ENCODE peak calls at places on chromosome 7, in seven cellular contexts. O, V, B, M, Y, T and G are unnamed samples. For H3K9me3 and H3K4me1, the result is how much of the 10 kb centered on the place peaks cover.

GRCh38 chr7:47535033-47535703 is 46.7 kb downstream of the TNS3 start:
- DNase-seq in V (no peak), B (no peak), Y (no peak), M (no peak), T (no peak), O (no peak), G (peak)

GRCh38 chr7:90119178-90119971 is 34.9 kb upstream of the STEAP1 start:
- DNase-seq in V (peak), Y (peak), O (peak), M (no peak), T (no peak), B (peak), G (peak)

GRCh38 chr7:28573751-28574295 is 161.5 kb downstream of the CREB5 start:
- DNase-seq in O (no peak), V (no peak), M (no peak), T (no peak), Y (peak), B (no peak), G (no peak)

GRCh38 chr7:30466266-30466665 is 12.3 kb downstream of the NOD1 start:
- DNase-seq in O (no peak), B (peak), V (no peak), Y (no peak), M (no peak), T (no peak), G (no peak)

GRCh38 chr7:135936497-135937217 is 40.5 kb downstream of the MTPN start:
- DNase-seq in Y (no peak), V (no peak), T (no peak), B (no peak), M (no peak), O (no peak), G (no peak)

GRCh38 chr7:103524042-103524907 is 78.3 kb upstream of the SLC26A5 start:
- DNase-seq in O (no peak), Y (peak), V (no peak), T (no peak), M (no peak), B (no peak), G (no peak)

GRCh38 chr7:12054830-12055229 is 156.3 kb upstream of the TMEM106B start:
- DNase-seq in B (no peak), Y (no peak), T (no peak), V (no peak), M (no peak), O (no peak), G (no peak)

GRCh38 chr7:102860351-102860811 is 52.4 kb upstream of the LRRC17 start:
- DNase-seq in Y (peak), B (no peak), M (no peak), T (no peak), V (no peak), O (no peak), G (no peak)

GRCh38 chr7:24668922-24669635 is 88.2 kb downstream of the GSDME start:
- DNase-seq in B (no peak), Y (peak), V (no peak), O (no peak), M (no peak), T (no peak), G (no peak)

GRCh38 chr7:128170461-128170860 is 70.6 kb upstream of the LEP start:
- DNase-seq in O (no peak), B (no peak), V (no peak), M (no peak), Y (no peak), T (no peak), G (no peak)

GRCh38 chr7:128166603-128167315 is 74.3 kb upstream of the LEP start:
- DNase-seq in T (no peak), Y (peak), B (no peak), M (no peak), V (no peak), O (no peak), G (no peak)

GRCh38 chr7:128167316-128167691 is 73.8 kb upstream of the LEP start:
- DNase-seq in O (no peak), Y (peak), T (no peak), M (no peak), B (no peak), V (no peak), G (no peak)

GRCh38 chr7:128167791-128168666 is 73.0 kb upstream of the LEP start:
- DNase-seq in O (no peak), Y (no peak), M (no peak), T (no peak), V (no peak), B (no peak), G (no peak)

GRCh38 chr7:128168667-128169210 is 72.3 kb upstream of the LEP start:
- DNase-seq in Y (peak), O (peak), M (no peak), V (peak), B (no peak), T (no peak), G (no peak)
- H3K4me3 ChIP-seq in Y (no peak), O (no peak), M (no peak), V (peak), B (no peak), T (no peak), G (no peak)

GRCh38 chr7:35729061-35729783 is 34.3 kb upstream of the HERPUD2 start:
- DNase-seq in V (no peak), B (no peak), T (no peak), M (no peak), O (no peak), Y (no peak), G (no peak)

GRCh38 chr7:35728412-35729060 is 33.6 kb upstream of the HERPUD2 start:
- DNase-seq in T (no peak), Y (no peak), O (no peak), B (no peak), V (no peak), M (no peak), G (no peak)

GRCh38 chr7:35726654-35727053 is 31.7 kb upstream of the HERPUD2 start:
- DNase-seq in B (no peak), V (no peak), O (no peak), Y (no peak), M (no peak), T (no peak), G (no peak)

GRCh38 chr7:35725280-35725680 is 30.3 kb upstream of the HERPUD2 start:
- DNase-seq in T (no peak), O (no peak), V (no peak), B (no peak), M (no peak), Y (no peak), G (no peak)

GRCh38 chr7:35727571-35727970 is 32.6 kb upstream of the HERPUD2 start:
- DNase-seq in T (no peak), Y (peak), B (no peak), M (no peak), O (no peak), V (no peak), G (no peak)
- H3K9me3 ChIP-seq in T (under half), Y (under half), B (under half), M (under half), O (under half), V (under half), G (under half)

GRCh38 chr7:23175820-23176385 is 5.9 kb upstream of the NUP42 start:
- DNase-seq in B (no peak), O (no peak), T (no peak), V (no peak), M (no peak), Y (no peak), G (no peak)
- H3K4me1 ChIP-seq in B (under half), O (under half), T (under half), V (under half), M (under half), Y (under half), G (under half)

GRCh38 chr7:82364048-82364447 is 79.5 kb downstream of the CACNA2D1 start:
- DNase-seq in T (no peak), B (no peak), V (no peak), Y (no peak), O (no peak), M (no peak), G (no peak)

GRCh38 chr7:82359426-82359825 is 84.2 kb downstream of the CACNA2D1 start:
- DNase-seq in M (no peak), B (no peak), V (no peak), O (no peak), Y (no peak), T (no peak), G (no peak)

GRCh38 chr7:82364671-82365070 is 78.9 kb downstream of the CACNA2D1 start:
- DNase-seq in M (no peak), T (no peak), O (no peak), B (no peak), Y (no peak), V (no peak), G (no peak)

GRCh38 chr7:82360591-82361386 is 82.8 kb downstream of the CACNA2D1 start:
- DNase-seq in Y (no peak), V (no peak), T (no peak), O (no peak), B (no peak), M (no peak), G (no peak)

DNA sequence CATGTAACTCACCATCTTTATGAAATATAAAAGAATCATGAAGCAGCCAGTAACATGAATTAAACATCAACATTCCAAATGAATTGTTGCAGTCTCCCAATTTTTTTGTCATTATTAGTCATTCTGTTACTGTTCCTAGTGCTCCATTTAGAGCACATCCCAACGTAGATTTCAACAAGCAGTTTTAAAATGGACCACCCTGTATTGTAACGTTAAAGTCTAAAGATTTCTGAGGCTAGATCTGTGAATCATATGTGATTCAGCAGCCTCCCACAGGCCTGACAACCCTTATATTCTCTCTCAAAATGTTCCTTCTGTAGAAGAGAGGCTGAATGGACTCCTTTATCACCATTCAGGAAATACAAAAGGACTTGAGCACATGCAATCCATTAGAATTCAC is 81.4 kb downstream of the CACNA2D1 start:
- DNase-seq in T (no peak), M (no peak), B (no peak), V (no peak), Y (peak), O (no peak), G (no peak)
- H3K4me3 ChIP-seq in T (no peak), M (no peak), B (no peak), V (no peak), Y (no peak), O (no peak), G (no peak)